ENCODE peak calls at places on chromosomes 6 and 20, in ten cellular contexts. N, U, I, K, G, M, J, B, O and F are unnamed samples.

GRCh38 chr6:16058188-16058780 is 70.6 kb upstream of the MYLIP start:
- DNase-seq in U (no peak), I (no peak), B (no peak), J (no peak), K (no peak), G (no peak), M (no peak), N (no peak), O (no peak), F (no peak)

GRCh38 chr20:61052195-61052594 is 199.9 kb upstream of the CDH4 start:
- DNase-seq in B (no peak), N (no peak), U (no peak), O (no peak), J (no peak), I (no peak), K (no peak), M (no peak), G (no peak), F (no peak)

GRCh38 chr20:3046677-3047462 is 1.0 kb downstream of the MRPS26 start:
- DNase-seq in M (peak), B (peak), N (no peak), J (peak), I (peak), K (no peak), G (peak), U (no peak), O (peak), F (peak)

GRCh38 chr20:33091693-33092092 is 12.2 kb downstream of the BPIFB4 start:
- DNase-seq in O (no peak), G (no peak), B (no peak), M (no peak), U (no peak), J (no peak), K (no peak), I (no peak), N (no peak), F (no peak)

GRCh38 chr6:40755046-40755681 is 168.0 kb upstream of the LRFN2 start:
- DNase-seq in N (no peak), M (no peak), B (no peak), J (peak), K (no peak), O (no peak), G (peak), I (peak), U (no peak), F (peak)

GRCh38 chr6:12075067-12075563 is 63.0 kb downstream of the HIVEP1 start:
- DNase-seq in K (no peak), O (no peak), N (no peak), J (peak), B (peak), I (peak), G (peak), M (no peak), U (peak), F (peak)

GRCh38 chr6:135095716-135096115 is 41.1 kb upstream of the HBS1L start:
- DNase-seq in B (no peak), K (no peak), I (no peak), J (no peak), O (no peak), N (no peak), U (no peak), M (no peak), G (no peak), F (no peak)

GRCh38 chr6:72151742-72152141 is 265.4 kb downstream of the RIMS1 start:
- DNase-seq in B (no peak), K (no peak), I (no peak), G (no peak), N (no peak), J (no peak), U (no peak), O (no peak), M (no peak), F (no peak)

GRCh38 chr6:45631396-45631795 is 253.7 kb upstream of the SUPT3H start:
- DNase-seq in J (peak), K (no peak), N (no peak), M (no peak), I (no peak), G (no peak), O (no peak), B (peak), U (no peak), F (peak)

GRCh38 chr6:44002071-44002590 is 125.1 kb downstream of the MRPL14 start:
- DNase-seq in K (no peak), B (no peak), I (no peak), G (no peak), N (no peak), M (no peak), O (peak), J (no peak), U (no peak), F (no peak)
- H3K4me3 ChIP-seq in K (peak), B (peak), I (peak), G (peak), N (peak), M (peak), O (no peak), J (peak), U (peak), F (peak)

DNA sequence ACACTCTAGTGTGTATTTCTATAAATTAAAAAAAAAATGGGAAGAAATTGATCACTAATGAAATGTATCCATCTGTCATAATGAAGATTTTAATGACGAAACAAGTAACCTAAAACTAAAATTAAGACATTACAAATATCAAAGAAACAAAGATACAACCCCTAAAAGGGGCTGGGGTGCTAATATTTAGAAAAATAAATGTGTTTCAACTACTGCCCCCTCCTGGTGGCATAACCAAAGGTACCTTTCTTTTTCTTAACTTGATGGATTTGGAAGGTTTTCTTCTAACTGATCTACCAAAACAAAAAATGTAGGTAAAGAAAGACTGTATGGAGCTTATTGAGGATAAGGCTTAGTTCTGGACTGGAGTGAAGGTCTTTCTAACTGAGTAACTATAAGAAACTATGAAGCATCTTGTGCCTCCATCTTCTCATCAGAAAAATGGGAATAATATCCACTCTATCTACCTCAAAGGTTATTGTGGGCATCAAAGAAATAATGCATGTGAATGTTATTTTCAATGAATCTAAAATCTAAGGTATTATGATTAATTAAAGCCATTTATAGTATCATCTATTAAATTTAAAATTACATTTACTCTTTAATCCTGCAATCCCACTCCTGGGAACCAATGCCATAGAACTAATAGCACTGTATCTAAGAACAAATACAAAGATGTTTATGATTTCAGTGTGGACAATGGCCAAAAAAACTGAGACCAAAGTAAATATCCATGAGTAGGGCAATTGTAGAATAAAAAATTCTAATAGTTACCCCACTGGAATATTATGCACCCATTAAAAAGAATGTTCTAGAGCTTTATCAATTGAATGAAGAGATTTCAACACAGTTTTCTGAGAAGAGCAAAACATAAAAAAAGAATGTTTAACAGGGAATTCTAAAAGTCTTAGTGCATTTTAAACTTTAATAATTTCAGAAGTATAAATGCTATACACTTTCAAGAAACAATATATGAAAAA is 117.2 kb downstream of the BACH2 start:
- DNase-seq in J (no peak), I (peak), B (no peak), O (no peak), M (no peak), K (no peak), G (no peak), N (no peak), U (no peak), F (peak)
- TF ChIP-seq CTCF in J (peak), I (peak), B (peak), O (peak), M (peak), K (peak), G (peak), N (peak), U (peak), F (peak)

GRCh38 chr6:52393780-52394179 is 26.4 kb upstream of the EFHC1 start:
- DNase-seq in J (no peak), M (no peak), N (no peak), I (no peak), K (no peak), U (no peak), G (no peak), O (no peak), B (no peak), F (no peak)
- H3K4me3 ChIP-seq in J (no peak), M (no peak), N (no peak), I (no peak), K (no peak), U (no peak), G (no peak), O (no peak), B (no peak), F (no peak)

GRCh38 chr6:160520043-160520904 is 143.8 kb downstream of the LPA start:
- DNase-seq in M (no peak), U (peak), K (peak), G (peak), B (peak), I (peak), N (peak), O (peak), J (peak), F (no peak)
- TF ChIP-seq CTCF in M (no peak), U (peak), K (no peak), G (no peak), B (no peak), I (peak), N (peak), O (no peak), J (no peak), F (peak)

DNA sequence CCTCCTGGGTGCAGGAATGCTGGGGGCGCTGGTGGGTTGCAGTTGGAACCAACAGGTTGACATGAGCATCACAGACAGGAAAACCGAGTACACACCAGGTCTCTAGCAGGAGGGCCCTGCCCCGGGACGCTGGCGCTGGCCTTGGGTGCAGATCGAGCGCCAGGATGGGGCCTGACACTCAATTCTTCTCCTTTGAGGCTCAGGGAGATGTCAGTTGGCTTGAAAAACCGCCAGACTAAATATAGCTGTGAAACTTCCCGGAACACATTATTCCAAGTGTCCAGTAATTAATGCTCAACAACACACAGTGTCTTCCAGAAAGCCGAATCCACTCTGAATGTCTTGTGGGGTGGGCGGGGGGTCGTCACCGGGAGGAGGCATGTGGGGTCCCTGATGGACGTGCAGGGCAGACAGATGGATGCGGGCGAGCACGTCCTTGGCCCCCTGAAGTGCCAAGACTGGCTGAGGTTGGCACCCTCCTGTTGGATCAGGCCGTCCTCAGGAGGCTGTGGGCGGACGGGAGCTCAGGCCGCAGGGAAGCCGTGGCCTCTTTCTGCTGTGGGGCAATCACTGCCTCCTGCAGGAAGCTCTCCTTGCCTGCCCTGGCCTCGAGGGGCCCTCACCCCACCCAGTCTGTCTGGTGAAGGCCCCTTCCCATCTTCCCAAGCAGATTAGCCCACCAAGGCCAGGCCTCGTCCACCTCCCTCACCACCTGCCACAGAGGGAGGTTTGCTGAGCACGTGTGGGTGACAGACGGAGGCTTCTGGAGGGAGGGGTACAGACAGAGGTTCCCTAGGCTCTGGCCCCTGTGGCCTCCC is 19.4 kb upstream of the GATA5 start:
- DNase-seq in I (no peak), K (no peak), O (no peak), B (no peak), N (no peak), G (no peak), M (no peak), J (no peak), U (no peak), F (no peak)
- H3K4me3 ChIP-seq in I (no peak), K (peak), O (no peak), B (no peak), N (no peak), G (no peak), M (no peak), J (no peak), U (no peak), F (no peak)